ENCODE peak calls at places on chromosome X, in seven cellular contexts. X, B, C, H, E, V and N are unnamed samples.

GRCh38 chrX:112223391-112223790 is 140.8 kb upstream of the TRPC5 start:
- DNase-seq in X (no peak), B (no peak), C (no peak), H (no peak), E (no peak), V (no peak), N (no peak)

GRCh38 chrX:30814978-30815377 is 74.1 kb downstream of the TAB3 start:
- DNase-seq in X (no peak), B (no peak), C (peak; percentile 19), H (no peak), E (no peak), V (no peak), N (no peak)

GRCh38 chrX:134570899-134571298 is 87.4 kb downstream of the PLAC1 start:
- DNase-seq in X (no peak), B (no peak), C (no peak), H (no peak), E (no peak), V (no peak), N (no peak)

GRCh38 chrX:147173586-147173985 is 359.0 kb upstream of the CXorf51A start:
- DNase-seq in X (no peak), B (no peak), C (no peak), H (no peak), E (no peak), V (no peak), N (no peak)

GRCh38 chrX:76555816-76556215 is 128.3 kb downstream of the MAGEE1 start:
- DNase-seq in X (no peak), B (peak; percentile 32), C (peak; percentile 61), H (peak; percentile 78), E (no peak), V (no peak), N (no peak)

GRCh38 chrX:46016296-46016695 is 528.9 kb downstream of the ZNF674 start:
- DNase-seq in X (no peak), B (no peak), C (no peak), H (no peak), E (no peak), V (no peak), N (no peak)

GRCh38 chrX:42131856-42132255 is 208.5 kb upstream of the CASK start:
- DNase-seq in X (no peak), B (peak; percentile 11), C (no peak), H (no peak), E (no peak), V (no peak), N (no peak)

GRCh38 chrX:109927663-109928273 is 75.1 kb upstream of the TMEM164 start:
- DNase-seq in X (no peak), B (no peak), C (no peak), H (no peak), E (no peak), V (no peak), N (no peak)

GRCh38 chrX:17544831-17545230 is 169.8 kb downstream of the NHS start:
- DNase-seq in X (no peak), B (no peak), C (no peak), H (no peak), E (no peak), V (no peak), N (no peak)